ENCODE peak calls at places on chromosomes 13 and 19, in nine cellular contexts. T is NCI-H748 treated with DMSO at 0.1 percent for 48 hours; A is stimulated activated CD8-positive, alpha-beta memory T cell treated with anti-CD3 and anti-CD28 coated beads, Interleukin-12 subunit alpha, Interleukin-12 subunit beta, amount 100 ng/mL, for 1 hour; G is WERI-Rb-1; Y is stomach; S is iris pigment epithelial cell; O is amniotic stem cell; U is endothelial cell; B is MCF 10A. I is an unnamed sample.

GRCh38 chr13:74825170-74825948 is 656.6 kb downstream of the TBC1D4 start:
- DNase-seq in O (peak), S (peak), B (peak), G (no peak), Y (no peak), A (no peak), T (no peak), U (no peak), I (no peak)

GRCh38 chr19:50978772-50979390 is 4.8 kb downstream of the KLK7 start:
- DNase-seq in T (no peak), O (no peak), A (no peak), G (no peak), S (no peak), Y (no peak), B (peak), U (no peak), I (no peak)

GRCh38 chr19:43984687-43985000 is 656 bp downstream of the ZNF155 start:
- DNase-seq in G (no peak), Y (no peak), T (no peak), S (no peak), O (no peak), A (no peak), B (peak), U (no peak), I (no peak)

GRCh38 chr13:109162248-109163051 is 533.0 kb downstream of the MYO16 start:
- DNase-seq in G (no peak), T (no peak), Y (no peak), O (no peak), U (no peak), B (peak), A (no peak), S (no peak), I (no peak)

GRCh38 chr13:32320528-32320927 is 5.2 kb downstream of the BRCA2 start:
- DNase-seq in S (no peak), A (no peak), O (no peak), U (no peak), Y (no peak), B (no peak), T (peak), G (no peak), I (no peak)

GRCh38 chr13:59829690-59830089 is 334.0 kb downstream of the DIAPH3 start:
- DNase-seq in Y (no peak), O (no peak), T (no peak), B (no peak), U (no peak), G (no peak), S (no peak), A (no peak), I (no peak)

GRCh38 chr13:73877399-73877798 is 256.8 kb downstream of the KLF12 start:
- DNase-seq in Y (no peak), A (no peak), O (no peak), S (no peak), U (no peak), G (no peak), T (no peak), B (no peak), I (no peak)

GRCh38 chr13:21738636-21739035 is 67.8 kb downstream of the FGF9 start:
- DNase-seq in S (no peak), Y (no peak), U (no peak), T (no peak), G (no peak), A (no peak), O (no peak), B (no peak), I (no peak)

GRCh38 chr13:29702912-29703351 is 107.4 kb upstream of the SLC7A1 start:
- DNase-seq in Y (no peak), U (no peak), S (peak), G (no peak), A (no peak), T (no peak), O (peak), B (peak), I (peak)

GRCh38 chr19:3496392-3497273 is 3.8 kb downstream of the DOHH start:
- DNase-seq in T (no peak), U (no peak), O (no peak), A (no peak), G (no peak), Y (no peak), B (no peak), S (no peak), I (no peak)

GRCh38 chr19:57389730-57390598 is at the start of gene ZNF548:
- DNase-seq in U (peak), O (peak), S (peak), Y (peak), B (peak), G (peak), T (peak), A (peak), I (peak)

GRCh38 chr19:18057557-18057956 is 29.2 kb downstream of the IL12RB1 start:
- DNase-seq in G (no peak), T (no peak), S (no peak), U (no peak), A (no peak), O (no peak), B (no peak), Y (peak), I (no peak)

I was measured in trophoblast cell.